ENCODE peak calls at places on chromosomes 11 and 22, in five cellular contexts. One of them, this sample, is unnamed.
A peak's percentile ranks its signal among the peaks of the same experiment; 100 is the strongest.

GRCh38 chr11:103327721-103328120 is 218.5 kb downstream of the DYNC2H1 start:
- DNase-seq in sigmoid colon: no peak
- DNase-seq in heart right ventricle: no peak
- DNase-seq in psoas muscle: no peak
- DNase-seq in uterus: no peak
- DNase-seq in this sample: no peak

GRCh38 chr11:46594785-46595184 is 962 bp upstream of the AMBRA1 start:
- DNase-seq in sigmoid colon: no peak
- DNase-seq in uterus: no peak
- DNase-seq in psoas muscle: no peak
- DNase-seq in heart right ventricle: no peak
- DNase-seq in this sample: no peak

GRCh38 chr11:122751298-122752070 is 86.8 kb upstream of the CRTAM start:
- DNase-seq in heart right ventricle: no peak
- DNase-seq in uterus: no peak
- DNase-seq in psoas muscle: no peak
- DNase-seq in sigmoid colon: peak; percentile 21
- DNase-seq in this sample: no peak

GRCh38 chr22:49518436-49518970 is 309.2 kb downstream of the BRD1 start:
- DNase-seq in sigmoid colon: no peak
- DNase-seq in psoas muscle: no peak
- DNase-seq in heart right ventricle: no peak
- DNase-seq in uterus: no peak
- DNase-seq in this sample: no peak

GRCh38 chr22:23248583-23248982 is 68.3 kb downstream of the BCR start:
- DNase-seq in sigmoid colon: no peak
- DNase-seq in heart right ventricle: no peak
- DNase-seq in psoas muscle: no peak
- DNase-seq in uterus: no peak
- DNase-seq in this sample: no peak

GRCh38 chr22:38870312-38870741 is 1.7 kb downstream of the CBX6 start:
- DNase-seq in sigmoid colon: peak; percentile 94
- DNase-seq in heart right ventricle: peak; percentile 90
- DNase-seq in uterus: peak; percentile 87
- DNase-seq in psoas muscle: peak; percentile 88
- DNase-seq in this sample: peak; percentile 78

GRCh38 chr22:45768490-45768889 is 96.9 kb downstream of the ATXN10 start:
- DNase-seq in heart right ventricle: no peak
- DNase-seq in sigmoid colon: no peak
- DNase-seq in psoas muscle: no peak
- DNase-seq in uterus: no peak
- DNase-seq in this sample: no peak

GRCh38 chr11:112161012-112161411 is 2.9 kb downstream of the IL18 start:
- DNase-seq in psoas muscle: no peak
- DNase-seq in heart right ventricle: no peak
- DNase-seq in sigmoid colon: no peak
- DNase-seq in uterus: no peak
- DNase-seq in this sample: no peak

GRCh38 chr11:99069831-99070444 is 49.2 kb downstream of the CNTN5 start:
- DNase-seq in uterus: no peak
- DNase-seq in sigmoid colon: peak; percentile 48
- DNase-seq in psoas muscle: no peak
- DNase-seq in heart right ventricle: no peak
- DNase-seq in this sample: no peak

GRCh38 chr11:14713518-14714244 is 70.1 kb downstream of the PDE3B start:
- DNase-seq in psoas muscle: no peak
- DNase-seq in heart right ventricle: no peak
- DNase-seq in sigmoid colon: no peak
- DNase-seq in uterus: no peak
- DNase-seq in this sample: peak; percentile 2

GRCh38 chr22:46567471-46567870 is 30.1 kb upstream of the CELSR1 start:
- DNase-seq in heart right ventricle: no peak
- DNase-seq in sigmoid colon: no peak
- DNase-seq in uterus: no peak
- DNase-seq in psoas muscle: no peak
- DNase-seq in this sample: no peak

GRCh38 chr11:126415128-126415527 is 59.6 kb downstream of the ST3GAL4 start:
- DNase-seq in sigmoid colon: peak; percentile 97
- DNase-seq in uterus: peak; percentile 96
- DNase-seq in heart right ventricle: peak; percentile 87
- DNase-seq in psoas muscle: peak; percentile 85
- DNase-seq in this sample: no peak

GRCh38 chr11:3942956-3943497 is 87.6 kb downstream of the STIM1 start:
- DNase-seq in sigmoid colon: no peak
- DNase-seq in psoas muscle: no peak
- DNase-seq in heart right ventricle: no peak
- DNase-seq in uterus: no peak
- DNase-seq in this sample: no peak

GRCh38 chr11:73404048-73404447 is 27.8 kb downstream of the RELT start:
- DNase-seq in sigmoid colon: peak; percentile 78
- DNase-seq in uterus: peak; percentile 54
- DNase-seq in heart right ventricle: peak; percentile 79
- DNase-seq in psoas muscle: peak; percentile 65
- DNase-seq in this sample: no peak

GRCh38 chr11:17924713-17925112 is 88.1 kb downstream of the SERGEF start:
- DNase-seq in psoas muscle: no peak
- DNase-seq in heart right ventricle: no peak
- DNase-seq in uterus: no peak
- DNase-seq in sigmoid colon: no peak
- DNase-seq in this sample: no peak

GRCh38 chr11:72641900-72642814 is 32.1 kb downstream of the PDE2A start:
- DNase-seq in uterus: peak; percentile 53
- DNase-seq in heart right ventricle: no peak
- DNase-seq in psoas muscle: peak; percentile 49
- DNase-seq in sigmoid colon: peak; percentile 78
- DNase-seq in this sample: no peak

GRCh38 chr11:95736268-95737208 is 53.0 kb downstream of the FAM76B start:
- DNase-seq in psoas muscle: no peak
- DNase-seq in sigmoid colon: no peak
- DNase-seq in uterus: no peak
- DNase-seq in heart right ventricle: peak; percentile 12
- DNase-seq in this sample: no peak

GRCh38 chr11:65549088-65549487 is 9.1 kb downstream of the LTBP3 start:
- DNase-seq in sigmoid colon: no peak
- DNase-seq in heart right ventricle: no peak
- DNase-seq in uterus: no peak
- DNase-seq in psoas muscle: no peak
- DNase-seq in this sample: no peak
- H3K27me3 ChIP-seq in sigmoid colon: no peaks in the 10 kb centered on the region
- H3K27me3 ChIP-seq in heart right ventricle: no peaks in the 10 kb centered on the region
- H3K27me3 ChIP-seq in uterus: no peaks in the 10 kb centered on the region
- H3K27me3 ChIP-seq in psoas muscle: no peaks in the 10 kb centered on the region
- H3K27me3 ChIP-seq in this sample: no peaks in the 10 kb centered on the region

GRCh38 chr11:132052904-132053303 is 682.5 kb downstream of the NTM start:
- DNase-seq in heart right ventricle: no peak
- DNase-seq in psoas muscle: no peak
- DNase-seq in uterus: no peak
- DNase-seq in sigmoid colon: no peak
- DNase-seq in this sample: no peak
- H3K4me1 ChIP-seq in heart right ventricle: no peaks in the 10 kb centered on the region
- H3K4me1 ChIP-seq in psoas muscle: no peaks in the 10 kb centered on the region
- H3K4me1 ChIP-seq in uterus: no peaks in the 10 kb centered on the region
- H3K4me1 ChIP-seq in sigmoid colon: peaks cover 11% of the 10 kb centered on the region
- H3K4me1 ChIP-seq in this sample: no peaks in the 10 kb centered on the region

GRCh38 chr11:35784699-35785098 is 122.1 kb downstream of the TRIM44 start:
- DNase-seq in sigmoid colon: no peak
- DNase-seq in uterus: no peak
- DNase-seq in heart right ventricle: no peak
- DNase-seq in psoas muscle: no peak
- DNase-seq in this sample: no peak
- H3K27ac ChIP-seq in sigmoid colon: no peak overlapping the region
- H3K27ac ChIP-seq in uterus: no peak overlapping the region
- H3K27ac ChIP-seq in heart right ventricle: no peak overlapping the region
- H3K27ac ChIP-seq in psoas muscle: no peak overlapping the region
- H3K27ac ChIP-seq in this sample: no peak overlapping the region

GRCh38 chr22:28222066-28222465 is 303.0 kb upstream of the PITPNB start:
- DNase-seq in heart right ventricle: no peak
- DNase-seq in uterus: no peak
- DNase-seq in psoas muscle: no peak
- DNase-seq in sigmoid colon: no peak
- DNase-seq in this sample: no peak
- H3K27me3 ChIP-seq in heart right ventricle: no peaks in the 10 kb centered on the region
- H3K27me3 ChIP-seq in uterus: no peaks in the 10 kb centered on the region
- H3K27me3 ChIP-seq in psoas muscle: no peaks in the 10 kb centered on the region
- H3K27me3 ChIP-seq in sigmoid colon: no peaks in the 10 kb centered on the region
- H3K27me3 ChIP-seq in this sample: no peaks in the 10 kb centered on the region

DNA sequence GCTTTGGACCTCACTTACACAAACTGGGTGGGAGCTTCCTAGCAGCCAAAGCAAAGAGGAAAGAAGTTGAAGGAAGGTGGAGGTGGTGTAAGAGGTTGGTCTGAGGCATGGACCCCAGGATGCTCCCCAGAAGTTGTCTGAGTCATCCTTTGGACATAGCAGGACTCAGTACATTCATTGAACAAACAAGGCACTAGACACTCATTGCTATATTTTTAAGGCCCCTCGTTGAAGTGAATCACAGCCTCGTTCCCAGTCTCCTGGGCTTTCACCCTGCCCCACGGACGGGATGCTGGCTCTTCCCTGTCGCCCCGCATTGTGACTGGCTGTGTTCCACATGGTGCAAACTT is 95.9 kb upstream of the FGF3 start:
- DNase-seq in uterus: no peak
- DNase-seq in sigmoid colon: no peak
- DNase-seq in heart right ventricle: no peak
- DNase-seq in psoas muscle: no peak
- DNase-seq in this sample: no peak
- H3K4me1 ChIP-seq in uterus: no peaks in the 10 kb centered on the region
- H3K4me1 ChIP-seq in sigmoid colon: peaks cover 15% of the 10 kb centered on the region
- H3K4me1 ChIP-seq in heart right ventricle: peaks cover 13% of the 10 kb centered on the region
- H3K4me1 ChIP-seq in psoas muscle: peaks cover 7% of the 10 kb centered on the region
- H3K4me1 ChIP-seq in this sample: peaks cover 5% of the 10 kb centered on the region

This sample was measured in effector memory CD4-positive, alpha-beta T cell.